ENCODE peak calls at places on chromosome 22, in four cellular contexts. M is H9, Y is tibial nerve, K is kidney. L is an unnamed sample.

GRCh38 chr22:26406118-26406517 is 22.9 kb upstream of the ASPHD2 start:
- DNase-seq in Y (no peak), K (no peak), M (no peak), L (no peak)

GRCh38 chr22:44628273-44628672 is 73.7 kb upstream of the PRR5 start:
- DNase-seq in Y (no peak), K (peak), M (no peak), L (no peak)

GRCh38 chr22:32528984-32529982 is 54.7 kb downstream of the FBXO7 start:
- DNase-seq in Y (peak), M (peak), K (peak), L (peak)

GRCh38 chr22:49297871-49298721 is 529.6 kb downstream of the BRD1 start:
- DNase-seq in Y (peak), K (no peak), M (peak), L (no peak)

GRCh38 chr22:24427500-24428164 is at the start of gene ADORA2A:
- DNase-seq in Y (no peak), K (peak), M (no peak), L (no peak)

GRCh38 chr22:19815093-19815822 is 39.4 kb downstream of the GNB1L start:
- DNase-seq in M (no peak), K (no peak), Y (no peak), L (no peak)

GRCh38 chr22:50169774-50170341 is 673 bp upstream of the PANX2 start:
- DNase-seq in M (no peak), K (no peak), Y (no peak), L (no peak)

GRCh38 chr22:31628362-31628761 is 33.7 kb downstream of the PISD start:
- DNase-seq in M (no peak), Y (no peak), K (no peak), L (no peak)

GRCh38 chr22:40348025-40348658 is 1.8 kb downstream of the ADSL start:
- DNase-seq in Y (peak), K (no peak), M (no peak), L (no peak)

GRCh38 chr22:50281384-50281760 is 11.2 kb upstream of the MAPK11 start:
- DNase-seq in Y (no peak), M (no peak), K (no peak), L (no peak)

GRCh38 chr22:35482974-35483373 is 57.7 kb upstream of the RASD2 start:
- DNase-seq in Y (no peak), M (no peak), K (no peak), L (no peak)

GRCh38 chr22:26174280-26174679 is 5.0 kb downstream of the SEZ6L start:
- DNase-seq in M (peak), Y (no peak), K (no peak), L (no peak)

GRCh38 chr22:30892731-30893221 is 75.8 kb downstream of the MORC2 start:
- DNase-seq in Y (no peak), M (no peak), K (peak), L (no peak)

GRCh38 chr22:40684728-40685127 is 5.4 kb downstream of the MCHR1 start:
- DNase-seq in M (peak), K (no peak), Y (no peak), L (no peak)

GRCh38 chr22:22913989-22914388 is 26.4 kb downstream of the IGLL5 start:
- DNase-seq in K (peak), Y (no peak), M (no peak), L (no peak)

GRCh38 chr22:20549232-20549841 is 41.9 kb downstream of the MED15 start:
- DNase-seq in Y (no peak), K (no peak), M (no peak), L (no peak)

GRCh38 chr22:35359380-35360065 is 21.4 kb upstream of the HMOX1 start:
- DNase-seq in Y (no peak), K (no peak), M (no peak), L (no peak)

GRCh38 chr22:26674211-26675190 is 17.1 kb downstream of the MIAT start:
- DNase-seq in M (no peak), K (no peak), Y (no peak), L (no peak)

GRCh38 chr22:32627091-32627490 is 152.5 kb downstream of the FBXO7 start:
- DNase-seq in M (no peak), K (no peak), Y (no peak), L (no peak)

GRCh38 chr22:48299124-48299523 is 1528.5 kb downstream of the BRD1 start:
- DNase-seq in M (no peak), K (no peak), Y (no peak), L (no peak)

GRCh38 chr22:16974298-16975084 is 33.5 kb downstream of the GAB4 start:
- DNase-seq in M (no peak), Y (no peak), K (no peak), L (no peak)

GRCh38 chr22:20268350-20269012 is 363 bp upstream of the RTN4R start:
- DNase-seq in M (peak), Y (no peak), K (no peak), L (no peak)

GRCh38 chr22:32532819-32533128 is 58.2 kb downstream of the FBXO7 start:
- DNase-seq in K (no peak), M (no peak), Y (no peak), L (no peak)

GRCh38 chr22:49686495-49687219 is 141.0 kb downstream of the BRD1 start:
- DNase-seq in Y (no peak), K (peak), M (peak), L (no peak)

GRCh38 chr22:40436460-40437431 is 66.4 kb downstream of the SGSM3 start:
- DNase-seq in Y (no peak), K (no peak), M (no peak), L (no peak)

GRCh38 chr22:42906605-42907338 is 49.7 kb upstream of the ARFGAP3 start:
- DNase-seq in Y (peak), K (peak), M (no peak), L (no peak)
- TF ChIP-seq CTCF in Y (no peak), K (no peak), M (no peak), L (no peak)

DNA sequence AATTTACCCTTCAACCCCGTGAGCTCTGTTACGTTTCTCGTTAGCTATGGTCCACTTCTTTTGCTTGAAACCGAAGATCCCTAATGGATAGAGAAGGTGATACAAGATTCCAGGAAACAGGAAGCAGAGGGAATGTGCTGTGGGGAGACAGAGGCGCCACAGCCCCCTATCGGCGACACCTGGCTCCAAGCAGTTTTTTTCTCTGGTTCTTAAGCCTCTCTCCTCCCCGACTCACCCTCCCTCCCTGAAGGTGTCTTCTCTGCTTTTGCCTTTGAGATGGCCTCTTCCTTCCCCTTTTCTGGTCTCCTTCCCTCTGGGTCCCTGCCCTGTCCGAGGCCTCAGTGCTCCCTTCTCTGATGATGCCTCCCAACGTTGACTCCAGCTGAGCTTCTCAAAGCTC is 14.2 kb upstream of the APOBEC3A start:
- DNase-seq in M (peak), K (peak), Y (no peak), L (no peak)
- TF ChIP-seq CTCF in M (peak), K (no peak), Y (no peak), L (no peak)

DNA sequence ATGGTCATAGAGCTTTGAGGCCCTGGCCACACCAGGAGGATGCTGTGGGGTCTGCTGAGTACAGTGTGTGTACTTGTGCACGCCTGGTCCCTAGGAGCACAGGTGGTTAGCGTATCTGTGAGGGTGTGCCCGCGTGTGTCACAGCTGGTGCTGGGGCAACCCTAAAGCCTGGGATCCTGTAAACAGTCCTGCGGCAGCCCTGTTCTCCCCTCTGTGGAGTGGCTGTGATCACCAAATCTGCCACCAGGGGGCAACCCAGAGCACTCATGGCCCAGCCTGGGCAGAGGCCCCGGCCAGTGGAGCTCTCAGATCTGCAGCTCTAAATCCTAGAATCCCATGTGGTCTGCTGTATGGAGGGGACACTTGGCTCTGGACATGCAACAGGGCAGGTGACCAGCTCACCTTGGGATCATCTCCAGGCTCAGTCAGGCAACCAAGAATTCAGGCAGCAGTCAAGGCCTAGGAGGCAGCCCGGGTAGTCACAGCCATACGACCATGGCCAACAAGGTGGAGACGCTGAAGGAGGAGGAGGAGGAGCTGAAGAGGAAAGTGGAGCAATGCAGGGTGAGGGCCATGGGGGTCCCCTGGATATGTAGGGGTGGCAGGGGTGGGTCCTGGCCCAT is 3.9 kb downstream of the SH3BP1 start:
- DNase-seq in Y (peak), M (peak), K (peak), L (peak)
- TF ChIP-seq CTCF in Y (peak), M (peak), K (peak), L (peak)

GRCh38 chr22:29481265-29482000 is 1.4 kb downstream of the NEFH start:
- DNase-seq in K (no peak), Y (no peak), M (peak), L (no peak)

GRCh38 chr22:29483254-29483653 is 3.2 kb downstream of the NEFH start:
- DNase-seq in K (no peak), M (peak), Y (no peak), L (no peak)

GRCh38 chr22:29480512-29481264 is 670 bp downstream of the NEFH start:
- DNase-seq in K (no peak), M (peak), Y (no peak), L (no peak)

GRCh38 chr22:29482253-29482652 is 2.2 kb downstream of the NEFH start:
- DNase-seq in Y (no peak), M (no peak), K (no peak), L (no peak)

GRCh38 chr22:29482726-29483125 is 2.7 kb downstream of the NEFH start:
- DNase-seq in Y (no peak), K (no peak), M (no peak), L (no peak)
- TF ChIP-seq CTCF in Y (no peak), K (no peak), M (no peak), L (no peak)

DNA sequence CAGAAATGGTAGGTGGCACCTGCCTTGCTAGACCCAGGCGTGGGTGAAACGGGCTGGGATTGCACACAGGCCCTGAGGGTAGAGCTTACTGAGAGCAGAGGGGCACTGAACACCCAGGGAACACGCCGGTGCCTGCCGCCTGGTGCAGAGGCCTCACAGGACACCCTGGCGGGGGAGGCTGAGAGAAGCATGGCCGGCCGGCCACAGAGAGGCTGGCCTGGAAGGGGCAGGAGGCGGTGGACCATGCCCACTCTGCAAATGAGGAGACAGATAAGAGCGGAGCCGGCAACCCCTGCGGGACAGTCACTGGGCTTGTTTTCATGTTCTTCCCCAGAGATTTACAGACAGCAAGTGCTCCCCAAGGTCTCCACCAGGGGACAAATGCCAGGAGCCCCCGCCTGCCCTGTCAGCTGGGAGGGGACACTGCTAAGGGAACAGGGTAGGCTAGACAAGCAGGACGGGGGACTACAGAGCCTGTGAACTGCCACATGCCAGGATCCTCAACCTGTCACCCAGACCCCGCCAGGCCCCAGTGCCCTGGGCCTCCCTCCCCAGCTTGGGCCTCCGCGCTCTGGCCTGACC is 38.5 kb upstream of the TCF20 start:
- DNase-seq in M (no peak), K (no peak), Y (no peak), L (no peak)
- TF ChIP-seq CTCF in M (peak), K (no peak), Y (no peak), L (no peak)

DNA sequence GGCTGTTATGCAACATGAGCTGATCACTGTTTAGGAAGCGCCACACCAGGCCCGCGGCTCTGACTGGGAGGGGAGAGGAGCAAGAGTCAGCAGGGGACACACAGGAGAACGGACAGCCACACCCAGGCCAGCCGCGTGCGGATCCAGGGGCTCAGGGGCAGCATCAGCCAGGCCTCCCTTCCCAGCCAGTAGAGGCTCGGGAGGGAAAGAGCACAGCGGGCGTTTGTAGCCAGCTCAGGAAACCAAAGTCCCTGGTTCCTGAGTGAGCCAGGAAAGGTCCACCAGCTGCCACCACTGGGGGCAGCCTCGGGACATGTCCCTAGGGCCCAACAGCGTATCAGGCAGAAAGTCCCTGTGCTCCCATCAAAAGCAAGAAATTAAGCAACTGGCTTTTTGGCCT is 71.8 kb upstream of the PITPNB start:
- DNase-seq in Y (peak), K (no peak), M (peak), L (no peak)
- TF ChIP-seq CTCF in Y (peak), K (peak), M (peak), L (peak)

GRCh38 chr22:38518620-38519019 is 12.5 kb upstream of the DDX17 start:
- DNase-seq in Y (no peak), M (no peak), K (no peak), L (no peak)

GRCh38 chr22:38513063-38513462 is 7.0 kb upstream of the DDX17 start:
- DNase-seq in K (no peak), Y (no peak), M (peak), L (no peak)
- TF ChIP-seq CTCF in K (no peak), Y (no peak), M (peak), L (no peak)

GRCh38 chr22:45865561-45866397 is 111.2 kb downstream of the WNT7B start:
- DNase-seq in K (peak), M (peak), Y (no peak), L (no peak)

GRCh38 chr22:45866398-45867117 is 110.4 kb downstream of the WNT7B start:
- DNase-seq in M (peak), Y (no peak), K (peak), L (no peak)

GRCh38 chr22:45868586-45869443 is 108.1 kb downstream of the WNT7B start:
- DNase-seq in Y (no peak), M (no peak), K (peak), L (no peak)

GRCh38 chr22:45867906-45868555 is 108.9 kb downstream of the WNT7B start:
- DNase-seq in M (peak), Y (no peak), K (peak), L (no peak)

DNA sequence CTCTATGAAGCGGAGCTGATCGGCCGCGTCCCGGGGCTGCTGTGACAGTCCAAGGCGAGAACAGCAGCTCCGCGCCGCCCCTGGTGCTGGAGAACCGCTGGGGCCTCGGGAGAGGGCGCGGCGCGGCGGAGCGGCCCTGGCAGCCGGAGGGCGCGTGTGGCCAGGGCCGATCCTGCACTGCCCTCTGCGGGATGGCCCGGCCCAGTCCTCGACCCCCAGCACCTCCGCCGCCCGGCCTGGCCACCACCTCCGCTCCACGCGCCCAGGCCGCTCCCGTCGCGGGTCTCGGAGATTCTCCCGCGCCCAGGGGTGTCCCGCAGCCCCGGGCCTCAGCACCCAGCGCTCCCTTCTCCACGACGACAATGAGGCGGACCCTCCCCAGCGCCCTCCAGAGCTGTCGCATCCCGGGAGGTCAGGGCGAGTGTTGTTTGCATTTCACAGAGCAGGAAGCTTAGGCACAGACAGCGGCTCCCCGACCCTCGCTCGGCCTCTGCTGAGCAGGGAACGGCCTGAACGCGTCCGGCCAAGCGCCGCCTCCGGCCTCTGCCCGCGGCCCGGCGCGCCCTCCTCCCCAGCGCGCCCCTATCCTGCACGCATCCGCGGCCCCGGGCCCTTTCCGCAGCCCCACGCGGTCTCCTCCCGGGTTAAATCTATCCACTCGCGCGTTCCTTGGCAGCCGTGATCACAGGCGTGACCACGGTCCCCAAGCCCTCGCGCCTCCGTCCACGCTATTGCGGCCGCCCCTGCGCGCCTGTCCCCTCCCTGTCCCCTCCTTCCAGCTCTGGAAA is 109.7 kb downstream of the WNT7B start:
- DNase-seq in Y (no peak), K (peak), M (peak), L (no peak)
- TF ChIP-seq CTCF in Y (peak), K (peak), M (peak), L (peak)